ENCODE peak calls at places on chromosomes 16 and 17, in eight cellular contexts. X is RWPE1; V is K562; O is activated CD8-positive, alpha-beta T cell treated with anti-CD3 and anti-CD28 coated beads for 36 hours; J is ovary; C is HFFc6; G is AG09309; D is Calu3. A is an unnamed sample.

GRCh38 chr17:78925662-78926555 is 722 bp upstream of the TIMP2 start:
- DNase-seq in X (no peak), C (peak; percentile 83), V (no peak), J (peak; percentile 90), G (peak; percentile 69), O (peak; percentile 22), D (no peak), A (no peak)

GRCh38 chr16:23362460-23363317 is 60.6 kb downstream of the SCNN1B start:
- DNase-seq in D (peak; percentile 21), O (no peak), C (no peak), V (no peak), G (no peak), X (peak; percentile 25), J (peak; percentile 24), A (no peak)

GRCh38 chr16:65121870-65122723 is at the start of gene CDH11:
- DNase-seq in X (peak; percentile 50), G (peak; percentile 70), C (peak; percentile 81), O (no peak), J (peak; percentile 93), V (no peak), D (no peak), A (peak; percentile 58)

GRCh38 chr16:86319871-86320270 is 190.5 kb upstream of the FOXF1 start:
- DNase-seq in C (no peak), J (no peak), X (no peak), D (no peak), O (peak; percentile 25), G (no peak), V (no peak), A (no peak)

GRCh38 chr17:78779848-78780247 is 2.2 kb downstream of the CYTH1 start:
- DNase-seq in X (no peak), O (peak; percentile 76), V (no peak), C (no peak), G (no peak), D (no peak), J (no peak), A (no peak)

GRCh38 chr16:56336071-56336688 is 89.2 kb downstream of the AMFR start:
- DNase-seq in C (no peak), D (no peak), O (no peak), J (no peak), G (no peak), V (peak; percentile 30), X (peak; percentile 34), A (no peak)

GRCh38 chr17:38705803-38706624 is 941 bp downstream of the MLLT6 start:
- DNase-seq in X (peak; percentile 59), D (peak; percentile 80), J (peak; percentile 76), G (no peak), V (peak; percentile 49), O (peak; percentile 44), C (no peak), A (peak; percentile 34)

GRCh38 chr17:66994943-66995535 is 30.5 kb downstream of the CACNG4 start:
- DNase-seq in J (no peak), G (no peak), X (no peak), V (no peak), O (no peak), C (no peak), D (no peak), A (no peak)

GRCh38 chr17:27379863-27380533 is 76.2 kb upstream of the KSR1 start:
- DNase-seq in O (no peak), J (peak; percentile 56), V (peak; percentile 79), C (peak; percentile 21), D (peak; percentile 77), X (peak; percentile 19), G (no peak), A (no peak)

GRCh38 chr16:57863434-57864160 is 61.3 kb upstream of the KIFC3 start:
- DNase-seq in X (peak; percentile 79), C (peak; percentile 74), G (peak; percentile 63), O (no peak), V (peak; percentile 55), D (peak; percentile 75), J (peak; percentile 53), A (no peak)

GRCh38 chr16:75379911-75380847 is 53.1 kb downstream of the CFDP1 start:
- DNase-seq in J (no peak), O (peak; percentile 66), G (no peak), V (no peak), C (no peak), D (no peak), X (no peak), A (no peak)

GRCh38 chr16:27781195-27781524 is 231.2 kb downstream of the KATNIP start:
- DNase-seq in O (no peak), G (no peak), D (no peak), V (no peak), C (no peak), J (no peak), X (no peak), A (peak; percentile 17)

GRCh38 chr16:27778171-27778925 is 228.4 kb downstream of the KATNIP start:
- DNase-seq in V (no peak), J (no peak), O (no peak), G (no peak), C (no peak), D (no peak), X (no peak), A (peak; percentile 30)

GRCh38 chr16:27778926-27779570 is 229.1 kb downstream of the KATNIP start:
- DNase-seq in J (no peak), X (no peak), D (no peak), C (no peak), G (no peak), O (no peak), V (no peak), A (peak; percentile 10)

GRCh38 chr16:27780468-27781194 is 230.7 kb downstream of the KATNIP start:
- DNase-seq in C (no peak), J (no peak), O (no peak), X (no peak), G (no peak), D (no peak), V (no peak), A (peak; percentile 1)

GRCh38 chr16:27779719-27780161 is 229.8 kb downstream of the KATNIP start:
- DNase-seq in D (no peak), G (peak; percentile 10), C (peak; percentile 23), V (peak; percentile 64), X (peak; percentile 56), J (peak; percentile 64), O (no peak), A (peak; percentile 72)
- TF ChIP-seq CTCF in D (no peak), G (peak; percentile 79), C (peak; percentile 69), V (peak; percentile 71), X (peak; percentile 30), J (no peak), O (no peak), A (peak; percentile 23)

GRCh38 chr16:47873434-47873833 is 282.4 kb downstream of the ABCC12 start:
- DNase-seq in X (no peak), V (peak; percentile 27), G (no peak), O (peak; percentile 18), J (no peak), C (no peak), D (no peak), A (no peak)
- TF ChIP-seq CTCF in X (no peak), V (peak; percentile 62), G (peak; percentile 36), O (no peak), J (no peak), C (peak; percentile 43), D (peak; percentile 14), A (no peak)

GRCh38 chr17:75365931-75366275 is 39.6 kb downstream of the GRB2 start:
- DNase-seq in C (no peak), O (no peak), J (no peak), D (no peak), G (no peak), V (no peak), X (no peak), A (no peak)

GRCh38 chr17:75364078-75364477 is 41.4 kb downstream of the GRB2 start:
- DNase-seq in C (peak; percentile 86), X (peak; percentile 33), J (no peak), D (no peak), G (peak; percentile 48), O (no peak), V (no peak), A (no peak)

GRCh38 chr17:75366432-75366831 is 39.0 kb downstream of the GRB2 start:
- DNase-seq in G (no peak), O (no peak), C (no peak), V (no peak), D (no peak), J (no peak), X (no peak), A (no peak)

GRCh38 chr17:75367312-75367711 is 38.2 kb downstream of the GRB2 start:
- DNase-seq in D (no peak), X (peak; percentile 36), C (peak; percentile 32), O (peak; percentile 24), G (no peak), V (peak; percentile 45), J (no peak), A (no peak)

DNA sequence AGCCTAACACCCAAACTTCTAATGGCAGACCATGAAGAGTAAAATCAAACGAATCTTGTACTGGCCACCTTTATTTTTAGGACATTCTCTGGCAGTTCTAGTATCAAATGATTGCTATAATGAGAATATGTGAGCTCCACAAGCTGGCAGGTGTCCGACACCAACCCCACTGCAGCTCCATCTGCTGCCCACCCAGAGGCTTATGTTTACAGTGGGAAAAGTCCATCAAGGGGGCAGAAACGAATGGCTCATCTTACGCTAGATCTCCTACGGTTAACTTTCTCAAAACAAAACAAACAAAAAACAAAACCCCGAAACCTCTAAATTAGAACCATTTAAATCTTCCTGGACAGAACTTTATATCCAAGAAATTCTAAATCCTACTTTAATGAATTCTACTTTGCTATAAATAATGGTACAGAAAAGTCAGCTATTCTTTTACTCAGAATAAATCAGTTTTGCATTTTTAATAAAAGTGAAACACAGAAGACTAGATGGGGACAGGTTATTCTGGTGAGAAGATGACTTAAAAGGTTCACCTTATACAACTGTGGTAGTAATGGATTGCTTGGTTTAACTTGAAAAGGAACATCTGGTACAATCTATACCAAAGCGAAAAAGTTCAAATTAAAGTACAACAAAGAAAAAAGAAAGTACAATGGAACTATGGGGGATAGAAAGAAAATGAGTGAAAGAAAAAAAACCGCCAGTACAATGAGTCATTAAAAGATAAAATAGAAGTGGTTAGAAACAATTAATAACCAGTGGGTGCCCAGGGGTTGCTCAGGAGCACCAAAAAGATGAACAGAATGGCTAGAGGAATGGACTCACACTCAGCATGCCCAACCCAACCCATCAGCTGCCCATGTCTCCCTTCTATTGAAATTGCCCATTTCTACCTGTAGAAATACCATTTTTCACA is 40.2 kb downstream of the GRB2 start:
- DNase-seq in J (no peak), X (no peak), C (no peak), G (no peak), D (no peak), V (no peak), O (no peak), A (peak; percentile 43)
- TF ChIP-seq CTCF in J (no peak), X (no peak), C (no peak), G (no peak), D (no peak), V (no peak), O (no peak), A (no peak)

DNA sequence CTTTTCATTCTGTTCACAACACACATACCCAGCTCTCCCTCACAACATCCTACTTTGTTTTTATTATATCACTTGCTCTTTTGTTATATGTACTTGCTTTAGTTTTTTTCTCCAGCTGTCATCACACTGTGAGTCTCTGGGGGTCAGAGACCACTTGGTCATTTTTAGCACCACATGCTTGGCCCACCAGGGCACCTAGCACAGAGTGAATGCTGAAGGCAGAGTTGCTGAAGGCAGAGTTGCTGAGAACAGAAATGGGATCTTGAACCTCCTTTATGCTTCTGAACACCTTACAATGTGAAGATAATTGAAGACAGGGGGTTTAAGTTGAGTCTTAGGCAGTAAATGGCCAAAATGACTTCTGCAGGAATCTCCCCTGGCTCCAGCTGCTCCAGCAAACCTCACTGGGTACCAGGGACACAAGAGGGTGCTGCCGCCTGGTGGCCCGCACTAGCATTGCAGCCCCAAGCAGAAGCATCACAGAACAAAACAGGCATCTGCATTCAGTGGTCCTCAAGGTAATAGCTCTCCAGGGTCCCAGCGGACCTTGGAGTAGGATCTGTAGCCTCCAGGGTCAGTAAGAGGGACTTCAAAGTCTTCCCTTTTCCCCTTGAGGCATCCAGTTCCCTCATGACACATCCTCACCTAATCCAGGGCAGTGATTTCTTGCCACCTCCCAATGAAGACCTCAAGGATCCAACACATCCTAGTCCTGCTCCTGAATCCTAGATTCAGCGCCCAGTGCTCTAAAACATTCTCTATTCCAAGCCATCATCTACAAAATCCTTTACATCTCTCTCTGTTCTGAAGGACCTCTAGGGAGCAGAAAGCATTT is 1972.6 kb downstream of the TP53TG3F start:
- DNase-seq in C (no peak), V (peak; percentile 51), J (no peak), X (no peak), G (no peak), O (peak; percentile 33), D (peak; percentile 9), A (no peak)
- TF ChIP-seq CTCF in C (peak; percentile 76), V (peak; percentile 76), J (no peak), X (no peak), G (peak; percentile 36), O (peak; percentile 67), D (peak; percentile 65), A (peak; percentile 53)

A was measured in glutamatergic neuron.